ENCODE peak calls at places on chromosomes 13 and 19, in seven cellular contexts. J is KG1, X is cerebellar cortex, T is smooth muscle cell of the brain vasculature, O is HepG2, K is foreskin fibroblast, D is fibroblast of the aortic adventitia. B is an unnamed sample.
A peak's percentile ranks its signal among the peaks of the same experiment; 100 is the strongest.

GRCh38 chr13:110652231-110652730 is 36.9 kb downstream of the NAXD start:
- DNase-seq in J (no peak), X (no peak), T (no peak), O (no peak), K (no peak), D (no peak), B (no peak)

GRCh38 chr13:69109891-69110525 is 997.6 kb upstream of the ATXN8OS start:
- DNase-seq in J (no peak), X (no peak), T (no peak), O (no peak), K (no peak), D (no peak), B (no peak)

GRCh38 chr19:56864443-56865125 is 24.1 kb upstream of the PEG3 start:
- DNase-seq in J (no peak), X (no peak), T (no peak), O (no peak), K (no peak), D (no peak), B (no peak)

GRCh38 chr19:12035220-12036172 is at the start of gene ZNF433:
- DNase-seq in J (peak; percentile 83), X (peak; percentile 92), T (peak; percentile 71), O (peak; percentile 84), K (peak; percentile 95), D (peak; percentile 77), B (peak; percentile 39)

GRCh38 chr13:60369242-60369641 is 27.8 kb upstream of the TDRD3 start:
- DNase-seq in J (no peak), X (no peak), T (no peak), O (no peak), K (peak; percentile 2), D (peak; percentile 6), B (no peak)

GRCh38 chr19:1250374-1251232 is 2.2 kb downstream of the MIDN start:
- DNase-seq in J (no peak), X (no peak), T (no peak), O (peak; percentile 68), K (peak; percentile 77), D (peak; percentile 63), B (no peak)

GRCh38 chr19:19592690-19593089 is 25.8 kb downstream of the PBX4 start:
- DNase-seq in J (no peak), X (no peak), T (no peak), O (no peak), K (no peak), D (no peak), B (no peak)

GRCh38 chr19:46471116-46471733 is at the start of gene PNMA8A:
- DNase-seq in J (no peak), X (peak; percentile 77), T (no peak), O (no peak), K (peak; percentile 79), D (peak; percentile 86), B (no peak)

GRCh38 chr19:36009220-36009619 is 607 bp upstream of the SYNE4 start:
- DNase-seq in J (no peak), X (peak; percentile 68), T (no peak), O (no peak), K (peak; percentile 90), D (peak; percentile 46), B (no peak)

GRCh38 chr19:49763230-49763629 is at the start of gene TSKS:
- DNase-seq in J (no peak), X (no peak), T (no peak), O (no peak), K (no peak), D (no peak), B (no peak)

GRCh38 chr19:28242317-28242927 is 970.5 kb downstream of the UQCRFS1 start:
- DNase-seq in J (peak; percentile 1), X (peak; percentile 49), T (peak; percentile 4), O (no peak), K (peak; percentile 66), D (peak; percentile 59), B (no peak)

GRCh38 chr13:113903912-113904311 is 40.0 kb upstream of the GAS6 start:
- DNase-seq in J (no peak), X (no peak), T (no peak), O (no peak), K (no peak), D (no peak), B (no peak)

GRCh38 chr19:23436318-23436717 is 41.0 kb upstream of the ZNF91 start:
- DNase-seq in J (no peak), X (no peak), T (no peak), O (no peak), K (no peak), D (no peak), B (no peak)

GRCh38 chr19:47490847-47491246 is 6.8 kb upstream of the KPTN start:
- DNase-seq in J (no peak), X (no peak), T (no peak), O (no peak), K (no peak), D (no peak), B (no peak)

GRCh38 chr13:46211116-46211515 is 612 bp upstream of the LRRC63 start:
- DNase-seq in J (peak; percentile 34), X (no peak), T (no peak), O (no peak), K (no peak), D (peak; percentile 5), B (no peak)

GRCh38 chr13:114320065-114320464 is 5.8 kb downstream of the CHAMP1 start:
- DNase-seq in J (no peak), X (no peak), T (no peak), O (no peak), K (no peak), D (no peak), B (no peak)

GRCh38 chr19:12695514-12695913 is 917 bp downstream of the FBXW9 start:
- DNase-seq in J (no peak), X (no peak), T (no peak), O (no peak), K (no peak), D (no peak), B (no peak)

B was measured in brain pericyte.